ENCODE peak calls at places on chromosome 1, in eight cellular contexts. One of them, this sample, is unnamed.

GRCh38 chr1:15957221-15958090 is 18.4 kb downstream of the ZBTB17 start:
- DNase-seq in A549: no peak
- DNase-seq in uterus: no peak
- DNase-seq in psoas muscle: no peak
- DNase-seq in effector memory CD4-positive, alpha-beta T cell: no peak
- DNase-seq in astrocyte: no peak
- DNase-seq in heart left ventricle: no peak
- DNase-seq in ascending aorta: no peak
- DNase-seq in this sample: peak; percentile 61

GRCh38 chr1:223834660-223835263 is 11.0 kb downstream of the TP53BP2 start:
- DNase-seq in psoas muscle: no peak
- DNase-seq in uterus: no peak
- DNase-seq in astrocyte: peak; percentile 61
- DNase-seq in A549: no peak
- DNase-seq in heart left ventricle: no peak
- DNase-seq in effector memory CD4-positive, alpha-beta T cell: no peak
- DNase-seq in ascending aorta: no peak
- DNase-seq in this sample: no peak

GRCh38 chr1:121586369-121587229 is 401.8 kb downstream of the SRGAP2C start:
- DNase-seq in A549: no peak
- DNase-seq in psoas muscle: no peak
- DNase-seq in heart left ventricle: no peak
- DNase-seq in ascending aorta: no peak
- DNase-seq in effector memory CD4-positive, alpha-beta T cell: no peak
- DNase-seq in uterus: no peak
- DNase-seq in astrocyte: no peak
- DNase-seq in this sample: no peak

GRCh38 chr1:15350551-15351200 is 59.0 kb upstream of the EFHD2 start:
- DNase-seq in A549: no peak
- DNase-seq in psoas muscle: no peak
- DNase-seq in uterus: no peak
- DNase-seq in heart left ventricle: no peak
- DNase-seq in ascending aorta: no peak
- DNase-seq in effector memory CD4-positive, alpha-beta T cell: no peak
- DNase-seq in astrocyte: no peak
- DNase-seq in this sample: no peak

GRCh38 chr1:167666416-167666815 is 36.4 kb downstream of the RCSD1 start:
- DNase-seq in ascending aorta: no peak
- DNase-seq in heart left ventricle: peak; percentile 52
- DNase-seq in effector memory CD4-positive, alpha-beta T cell: no peak
- DNase-seq in psoas muscle: no peak
- DNase-seq in uterus: no peak
- DNase-seq in astrocyte: peak; percentile 32
- DNase-seq in A549: no peak
- DNase-seq in this sample: no peak

GRCh38 chr1:219402925-219403324 is 210.0 kb downstream of the ZC3H11B start:
- DNase-seq in heart left ventricle: no peak
- DNase-seq in effector memory CD4-positive, alpha-beta T cell: no peak
- DNase-seq in uterus: no peak
- DNase-seq in ascending aorta: no peak
- DNase-seq in A549: no peak
- DNase-seq in astrocyte: no peak
- DNase-seq in psoas muscle: no peak
- DNase-seq in this sample: no peak

GRCh38 chr1:58896211-58897183 is 112.7 kb upstream of the JUN start:
- DNase-seq in A549: no peak
- DNase-seq in astrocyte: no peak
- DNase-seq in uterus: peak; percentile 43
- DNase-seq in effector memory CD4-positive, alpha-beta T cell: no peak
- DNase-seq in psoas muscle: peak; percentile 92
- DNase-seq in ascending aorta: peak; percentile 78
- DNase-seq in heart left ventricle: peak; percentile 82
- DNase-seq in this sample: peak; percentile 86

GRCh38 chr1:206105612-206106011 is 11.6 kb downstream of the AVPR1B start:
- DNase-seq in psoas muscle: no peak
- DNase-seq in ascending aorta: no peak
- DNase-seq in heart left ventricle: no peak
- DNase-seq in astrocyte: no peak
- DNase-seq in effector memory CD4-positive, alpha-beta T cell: no peak
- DNase-seq in A549: no peak
- DNase-seq in uterus: no peak
- DNase-seq in this sample: no peak

GRCh38 chr1:1213919-1214599 is at the start of gene TNFRSF4:
- DNase-seq in heart left ventricle: peak; percentile 12
- DNase-seq in psoas muscle: peak; percentile 52
- DNase-seq in ascending aorta: no peak
- DNase-seq in effector memory CD4-positive, alpha-beta T cell: peak; percentile 36
- DNase-seq in astrocyte: no peak
- DNase-seq in A549: no peak
- DNase-seq in uterus: no peak
- DNase-seq in this sample: no peak

GRCh38 chr1:34283142-34283541 is 106.4 kb downstream of the C1orf94 start:
- DNase-seq in ascending aorta: no peak
- DNase-seq in uterus: no peak
- DNase-seq in effector memory CD4-positive, alpha-beta T cell: no peak
- DNase-seq in A549: no peak
- DNase-seq in astrocyte: no peak
- DNase-seq in psoas muscle: no peak
- DNase-seq in heart left ventricle: no peak
- DNase-seq in this sample: no peak
- H3K4me1 ChIP-seq in ascending aorta: no peaks in the 10 kb centered on the region
- H3K4me1 ChIP-seq in uterus: no peaks in the 10 kb centered on the region
- H3K4me1 ChIP-seq in effector memory CD4-positive, alpha-beta T cell: no peaks in the 10 kb centered on the region
- H3K4me1 ChIP-seq in A549: no peaks in the 10 kb centered on the region
- H3K4me1 ChIP-seq in astrocyte: no peaks in the 10 kb centered on the region
- H3K4me1 ChIP-seq in psoas muscle: no peaks in the 10 kb centered on the region
- H3K4me1 ChIP-seq in heart left ventricle: no peaks in the 10 kb centered on the region
- H3K4me1 ChIP-seq in this sample: no peaks in the 10 kb centered on the region

GRCh38 chr1:222457513-222457912 is 90.4 kb downstream of the HHIPL2 start:
- DNase-seq in ascending aorta: no peak
- DNase-seq in A549: no peak
- DNase-seq in astrocyte: no peak
- DNase-seq in psoas muscle: no peak
- DNase-seq in effector memory CD4-positive, alpha-beta T cell: no peak
- DNase-seq in uterus: no peak
- DNase-seq in heart left ventricle: no peak
- DNase-seq in this sample: no peak

GRCh38 chr1:222459652-222460051 is 88.3 kb downstream of the HHIPL2 start:
- DNase-seq in ascending aorta: no peak
- DNase-seq in astrocyte: no peak
- DNase-seq in uterus: no peak
- DNase-seq in psoas muscle: no peak
- DNase-seq in A549: no peak
- DNase-seq in heart left ventricle: no peak
- DNase-seq in effector memory CD4-positive, alpha-beta T cell: no peak
- DNase-seq in this sample: no peak

GRCh38 chr1:222454782-222455181 is 93.1 kb downstream of the HHIPL2 start:
- DNase-seq in uterus: peak; percentile 29
- DNase-seq in A549: no peak
- DNase-seq in heart left ventricle: peak; percentile 47
- DNase-seq in psoas muscle: peak; percentile 60
- DNase-seq in ascending aorta: peak; percentile 68
- DNase-seq in effector memory CD4-positive, alpha-beta T cell: no peak
- DNase-seq in astrocyte: peak; percentile 36
- DNase-seq in this sample: no peak

GRCh38 chr1:222455188-222455879 is 92.6 kb downstream of the HHIPL2 start:
- DNase-seq in astrocyte: peak; percentile 65
- DNase-seq in uterus: peak; percentile 84
- DNase-seq in psoas muscle: peak; percentile 89
- DNase-seq in heart left ventricle: peak; percentile 86
- DNase-seq in effector memory CD4-positive, alpha-beta T cell: peak; percentile 68
- DNase-seq in ascending aorta: peak; percentile 88
- DNase-seq in A549: peak; percentile 77
- DNase-seq in this sample: peak; percentile 93

DNA sequence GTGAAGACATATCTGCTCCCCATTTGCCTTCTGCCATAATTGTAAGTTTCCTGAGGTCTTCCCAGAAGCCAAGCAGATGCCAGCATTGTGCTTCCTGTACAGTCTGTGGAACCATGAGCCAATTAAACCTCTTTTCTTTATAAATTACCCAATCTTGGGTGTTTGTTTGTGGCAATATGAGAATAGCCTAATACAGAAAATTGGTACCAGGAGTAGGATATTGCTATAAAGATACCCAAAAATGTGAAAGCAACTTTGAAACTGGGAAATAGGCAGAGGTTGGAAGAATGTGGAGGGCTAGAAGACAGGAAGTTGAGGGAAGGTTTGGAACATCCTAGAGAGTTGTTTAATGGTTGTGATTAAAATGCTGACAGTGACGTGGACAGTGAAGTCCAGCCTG is 90.8 kb downstream of the HHIPL2 start:
- DNase-seq in A549: no peak
- DNase-seq in psoas muscle: no peak
- DNase-seq in astrocyte: no peak
- DNase-seq in ascending aorta: no peak
- DNase-seq in effector memory CD4-positive, alpha-beta T cell: no peak
- DNase-seq in heart left ventricle: no peak
- DNase-seq in uterus: no peak
- DNase-seq in this sample: no peak
- H3K4me1 ChIP-seq in A549: peaks cover 4% of the 10 kb centered on the region
- H3K4me1 ChIP-seq in psoas muscle: peaks cover 25% of the 10 kb centered on the region
- H3K4me1 ChIP-seq in astrocyte: peaks cover 14% of the 10 kb centered on the region
- H3K4me1 ChIP-seq in ascending aorta: no peaks in the 10 kb centered on the region
- H3K4me1 ChIP-seq in effector memory CD4-positive, alpha-beta T cell: peaks cover 8% of the 10 kb centered on the region
- H3K4me1 ChIP-seq in heart left ventricle: peaks cover 10% of the 10 kb centered on the region
- H3K4me1 ChIP-seq in uterus: no peaks in the 10 kb centered on the region
- H3K4me1 ChIP-seq in this sample: peaks cover 10% of the 10 kb centered on the region

GRCh38 chr1:30088594-30089556 is 634.5 kb downstream of the MATN1 start:
- DNase-seq in ascending aorta: no peak
- DNase-seq in psoas muscle: peak; percentile 40
- DNase-seq in effector memory CD4-positive, alpha-beta T cell: no peak
- DNase-seq in astrocyte: no peak
- DNase-seq in heart left ventricle: peak; percentile 56
- DNase-seq in A549: no peak
- DNase-seq in uterus: no peak
- DNase-seq in this sample: no peak

GRCh38 chr1:30084909-30085571 is 638.3 kb downstream of the MATN1 start:
- DNase-seq in A549: no peak
- DNase-seq in psoas muscle: no peak
- DNase-seq in uterus: no peak
- DNase-seq in heart left ventricle: no peak
- DNase-seq in astrocyte: no peak
- DNase-seq in effector memory CD4-positive, alpha-beta T cell: no peak
- DNase-seq in ascending aorta: peak; percentile 68
- DNase-seq in this sample: no peak

GRCh38 chr1:30083800-30084464 is 639.5 kb downstream of the MATN1 start:
- DNase-seq in astrocyte: peak; percentile 86
- DNase-seq in ascending aorta: peak; percentile 68
- DNase-seq in psoas muscle: no peak
- DNase-seq in uterus: no peak
- DNase-seq in A549: peak; percentile 38
- DNase-seq in effector memory CD4-positive, alpha-beta T cell: no peak
- DNase-seq in heart left ventricle: no peak
- DNase-seq in this sample: no peak

GRCh38 chr1:30087465-30087864 is 635.9 kb downstream of the MATN1 start:
- DNase-seq in effector memory CD4-positive, alpha-beta T cell: no peak
- DNase-seq in A549: peak; percentile 23
- DNase-seq in heart left ventricle: no peak
- DNase-seq in astrocyte: no peak
- DNase-seq in uterus: no peak
- DNase-seq in psoas muscle: peak; percentile 30
- DNase-seq in ascending aorta: no peak
- DNase-seq in this sample: no peak

DNA sequence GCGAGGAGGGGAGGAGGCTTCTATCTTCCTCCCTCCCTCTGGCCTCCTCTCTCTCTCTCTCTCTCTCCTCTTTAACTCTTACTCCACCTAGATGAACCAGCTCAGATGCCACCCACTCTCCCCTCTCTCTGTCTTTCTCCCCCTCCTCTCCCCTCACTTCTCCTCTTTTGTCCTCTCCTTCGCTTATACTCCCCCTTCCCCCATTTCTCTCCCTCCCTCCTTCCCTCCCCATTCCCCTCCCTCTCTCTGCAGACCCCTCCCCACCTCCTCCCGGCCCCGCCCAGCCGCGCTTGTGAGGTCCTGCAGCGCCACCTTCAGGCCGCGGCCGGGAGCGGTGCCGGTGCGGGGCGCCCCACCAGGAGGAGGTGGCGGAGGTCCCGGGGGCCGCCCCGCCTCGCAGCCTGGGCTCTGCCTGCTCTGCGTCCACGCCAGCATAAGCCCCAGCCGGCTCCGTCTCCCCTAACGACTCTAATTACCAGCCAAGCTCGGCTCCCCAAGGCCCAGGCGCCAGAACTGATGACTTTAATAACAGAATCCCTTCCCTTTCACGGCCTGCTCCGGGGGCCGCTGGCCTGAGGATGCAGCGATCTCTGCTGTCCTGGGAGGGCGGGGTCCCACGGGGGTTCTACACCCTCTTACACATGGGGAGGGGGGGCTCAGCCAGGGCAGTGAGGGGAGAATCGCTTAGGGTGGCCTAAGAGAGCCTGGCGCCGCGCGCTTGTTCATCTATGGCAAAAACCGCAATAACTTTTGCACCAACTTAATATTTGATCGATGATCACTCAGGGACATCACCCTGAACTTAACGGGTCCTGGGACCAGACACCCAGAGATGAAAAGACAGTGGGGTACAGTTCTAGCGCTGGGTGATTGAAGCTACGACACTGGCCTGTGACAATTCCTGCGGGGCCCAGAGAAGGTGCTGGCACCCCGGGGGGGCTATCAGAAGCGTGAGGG is 637.3 kb downstream of the MATN1 start:
- DNase-seq in psoas muscle: peak; percentile 64
- DNase-seq in heart left ventricle: peak; percentile 57
- DNase-seq in astrocyte: peak; percentile 43
- DNase-seq in uterus: peak; percentile 51
- DNase-seq in A549: peak; percentile 10
- DNase-seq in ascending aorta: peak; percentile 86
- DNase-seq in effector memory CD4-positive, alpha-beta T cell: no peak
- DNase-seq in this sample: no peak
- H3K4me1 ChIP-seq in psoas muscle: peaks cover 8% of the 10 kb centered on the region
- H3K4me1 ChIP-seq in heart left ventricle: peaks cover 18% of the 10 kb centered on the region
- H3K4me1 ChIP-seq in astrocyte: peaks cover 29% of the 10 kb centered on the region
- H3K4me1 ChIP-seq in uterus: no peaks in the 10 kb centered on the region
- H3K4me1 ChIP-seq in A549: peaks cover 28% of the 10 kb centered on the region
- H3K4me1 ChIP-seq in ascending aorta: peaks cover 28% of the 10 kb centered on the region
- H3K4me1 ChIP-seq in effector memory CD4-positive, alpha-beta T cell: no peaks in the 10 kb centered on the region
- H3K4me1 ChIP-seq in this sample: peaks cover 4% of the 10 kb centered on the region

DNA sequence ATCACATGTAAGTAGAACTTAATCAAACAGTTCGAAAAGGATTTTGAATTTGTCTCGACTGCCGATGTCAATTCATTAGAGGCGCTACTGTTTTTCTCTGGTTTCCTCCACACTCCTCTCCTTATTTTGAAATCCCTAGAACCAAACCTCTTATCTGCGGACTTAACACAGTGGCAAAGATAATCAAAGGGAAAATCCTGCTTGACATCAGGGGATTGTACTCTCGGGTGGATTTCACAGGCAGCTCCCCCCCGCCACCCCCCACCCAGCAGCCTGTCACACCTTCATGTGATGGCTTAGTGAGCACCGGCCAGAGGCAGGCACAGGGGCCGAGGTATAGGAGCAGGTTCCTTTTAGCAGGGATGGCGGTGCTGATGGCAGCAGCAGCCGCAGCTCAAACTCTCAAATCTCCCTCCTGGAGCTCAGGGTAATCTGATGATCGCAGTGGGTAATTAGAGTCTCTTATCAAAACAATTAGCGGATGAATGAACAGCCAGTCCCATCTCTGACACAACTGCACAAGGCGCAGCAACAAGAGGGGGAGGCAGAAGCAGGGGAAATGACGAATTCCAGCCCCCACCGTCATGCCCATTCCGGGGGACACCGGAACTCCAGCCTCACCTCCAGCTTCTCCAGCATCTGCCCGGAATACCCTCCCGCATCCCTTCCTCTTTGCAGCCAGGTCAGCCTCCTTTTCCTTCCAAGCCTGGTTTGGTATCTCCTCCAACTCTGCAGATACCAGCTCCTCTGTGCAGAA is 80.3 kb downstream of the SSBP3 start:
- DNase-seq in psoas muscle: no peak
- DNase-seq in A549: no peak
- DNase-seq in astrocyte: no peak
- DNase-seq in ascending aorta: no peak
- DNase-seq in uterus: no peak
- DNase-seq in effector memory CD4-positive, alpha-beta T cell: no peak
- DNase-seq in heart left ventricle: no peak
- DNase-seq in this sample: no peak
- H3K4me1 ChIP-seq in psoas muscle: peaks cover 80% of the 10 kb centered on the region
- H3K4me1 ChIP-seq in A549: no peaks in the 10 kb centered on the region
- H3K4me1 ChIP-seq in astrocyte: peaks cover 14% of the 10 kb centered on the region
- H3K4me1 ChIP-seq in ascending aorta: peaks cover 31% of the 10 kb centered on the region
- H3K4me1 ChIP-seq in uterus: peaks cover 59% of the 10 kb centered on the region
- H3K4me1 ChIP-seq in effector memory CD4-positive, alpha-beta T cell: peaks cover under 1% of the 10 kb centered on the region
- H3K4me1 ChIP-seq in heart left ventricle: peaks cover 75% of the 10 kb centered on the region
- H3K4me1 ChIP-seq in this sample: peaks cover 10% of the 10 kb centered on the region

This sample was measured in spleen.